ENCODE peak calls at places on chromosomes 5 and 9, in four cellular contexts. One of them, this sample, is unnamed.

GRCh38 chr9:114282507-114282906 is 40.4 kb upstream of the ORM1 start:
- DNase-seq in activated CD8-positive, alpha-beta memory T cell treated with anti-CD3 and anti-CD28 coated beads for 24 hours: no peak
- DNase-seq in Panc1: no peak
- DNase-seq in caudate nucleus: no peak
- DNase-seq in this sample: no peak

GRCh38 chr9:18202924-18203323 is 271.0 kb upstream of the ADAMTSL1 start:
- DNase-seq in activated CD8-positive, alpha-beta memory T cell treated with anti-CD3 and anti-CD28 coated beads for 24 hours: no peak
- DNase-seq in Panc1: no peak
- DNase-seq in caudate nucleus: no peak
- DNase-seq in this sample: no peak

GRCh38 chr9:4034404-4034803 is 265.5 kb downstream of the GLIS3 start:
- DNase-seq in activated CD8-positive, alpha-beta memory T cell treated with anti-CD3 and anti-CD28 coated beads for 24 hours: no peak
- DNase-seq in Panc1: no peak
- DNase-seq in caudate nucleus: no peak
- DNase-seq in this sample: no peak

GRCh38 chr5:81825237-81825636 is 74.3 kb upstream of the SSBP2 start:
- DNase-seq in activated CD8-positive, alpha-beta memory T cell treated with anti-CD3 and anti-CD28 coated beads for 24 hours: no peak
- DNase-seq in Panc1: no peak
- DNase-seq in caudate nucleus: no peak
- DNase-seq in this sample: no peak

GRCh38 chr9:16715404-16715803 is 155.1 kb downstream of the BNC2 start:
- DNase-seq in activated CD8-positive, alpha-beta memory T cell treated with anti-CD3 and anti-CD28 coated beads for 24 hours: no peak
- DNase-seq in Panc1: no peak
- DNase-seq in caudate nucleus: no peak
- DNase-seq in this sample: no peak

GRCh38 chr9:88571417-88571816 is 36.4 kb downstream of the NXNL2 start:
- DNase-seq in activated CD8-positive, alpha-beta memory T cell treated with anti-CD3 and anti-CD28 coated beads for 24 hours: no peak
- DNase-seq in Panc1: no peak
- DNase-seq in caudate nucleus: no peak
- DNase-seq in this sample: no peak

GRCh38 chr5:9239071-9239470 is 306.8 kb downstream of the SEMA5A start:
- DNase-seq in activated CD8-positive, alpha-beta memory T cell treated with anti-CD3 and anti-CD28 coated beads for 24 hours: no peak
- DNase-seq in Panc1: no peak
- DNase-seq in caudate nucleus: no peak
- DNase-seq in this sample: no peak

GRCh38 chr5:140795259-140795641 is 598 bp downstream of the PCDHA2 start:
- DNase-seq in activated CD8-positive, alpha-beta memory T cell treated with anti-CD3 and anti-CD28 coated beads for 24 hours: no peak
- DNase-seq in Panc1: no peak
- DNase-seq in caudate nucleus: no peak
- DNase-seq in this sample: no peak

GRCh38 chr9:77257275-77257674 is 79.9 kb downstream of the VPS13A start:
- DNase-seq in activated CD8-positive, alpha-beta memory T cell treated with anti-CD3 and anti-CD28 coated beads for 24 hours: no peak
- DNase-seq in Panc1: no peak
- DNase-seq in caudate nucleus: no peak
- DNase-seq in this sample: no peak

GRCh38 chr9:134455951-134456739 is 129.9 kb downstream of the RXRA start:
- DNase-seq in activated CD8-positive, alpha-beta memory T cell treated with anti-CD3 and anti-CD28 coated beads for 24 hours: peak; percentile 86
- DNase-seq in Panc1: no peak
- DNase-seq in caudate nucleus: no peak
- DNase-seq in this sample: peak; percentile 80

GRCh38 chr5:133249593-133249992 is 197.8 kb downstream of the HSPA4 start:
- DNase-seq in activated CD8-positive, alpha-beta memory T cell treated with anti-CD3 and anti-CD28 coated beads for 24 hours: no peak
- DNase-seq in Panc1: no peak
- DNase-seq in caudate nucleus: no peak
- DNase-seq in this sample: no peak

GRCh38 chr5:138837160-138837559 is 38.0 kb downstream of the LRRTM2 start:
- DNase-seq in activated CD8-positive, alpha-beta memory T cell treated with anti-CD3 and anti-CD28 coated beads for 24 hours: no peak
- DNase-seq in Panc1: no peak
- DNase-seq in caudate nucleus: no peak
- DNase-seq in this sample: no peak

GRCh38 chr5:94830520-94830919 is 212.1 kb downstream of the SLF1 start:
- DNase-seq in activated CD8-positive, alpha-beta memory T cell treated with anti-CD3 and anti-CD28 coated beads for 24 hours: no peak
- DNase-seq in Panc1: no peak
- DNase-seq in caudate nucleus: no peak
- DNase-seq in this sample: no peak

GRCh38 chr5:79621056-79621455 is 8.8 kb downstream of the TENT2 start:
- DNase-seq in activated CD8-positive, alpha-beta memory T cell treated with anti-CD3 and anti-CD28 coated beads for 24 hours: no peak
- DNase-seq in Panc1: peak; percentile 52
- DNase-seq in caudate nucleus: no peak
- DNase-seq in this sample: no peak

GRCh38 chr5:53419247-53419646 is 61.2 kb upstream of the FST start:
- DNase-seq in activated CD8-positive, alpha-beta memory T cell treated with anti-CD3 and anti-CD28 coated beads for 24 hours: no peak
- DNase-seq in Panc1: no peak
- DNase-seq in caudate nucleus: no peak
- DNase-seq in this sample: no peak

GRCh38 chr5:53023969-53024368 is 34.8 kb downstream of the ITGA2 start:
- DNase-seq in activated CD8-positive, alpha-beta memory T cell treated with anti-CD3 and anti-CD28 coated beads for 24 hours: no peak
- DNase-seq in Panc1: no peak
- DNase-seq in caudate nucleus: no peak
- DNase-seq in this sample: no peak

GRCh38 chr5:140594169-140594568 is 29.5 kb downstream of the SLC35A4 start:
- DNase-seq in activated CD8-positive, alpha-beta memory T cell treated with anti-CD3 and anti-CD28 coated beads for 24 hours: no peak
- DNase-seq in Panc1: no peak
- DNase-seq in caudate nucleus: no peak
- DNase-seq in this sample: no peak

GRCh38 chr9:76216161-76216649 is 178.0 kb downstream of the RFK start:
- DNase-seq in activated CD8-positive, alpha-beta memory T cell treated with anti-CD3 and anti-CD28 coated beads for 24 hours: no peak
- DNase-seq in Panc1: no peak
- DNase-seq in caudate nucleus: no peak
- DNase-seq in this sample: no peak

GRCh38 chr9:99259231-99259918 is 37.3 kb downstream of the SEC61B start:
- DNase-seq in activated CD8-positive, alpha-beta memory T cell treated with anti-CD3 and anti-CD28 coated beads for 24 hours: peak; percentile 67
- DNase-seq in Panc1: no peak
- DNase-seq in caudate nucleus: peak; percentile 66
- DNase-seq in this sample: peak; percentile 16

GRCh38 chr5:60417500-60418181 is 282.3 kb downstream of the DEPDC1B start:
- DNase-seq in activated CD8-positive, alpha-beta memory T cell treated with anti-CD3 and anti-CD28 coated beads for 24 hours: no peak
- DNase-seq in Panc1: no peak
- DNase-seq in caudate nucleus: no peak
- DNase-seq in this sample: no peak

GRCh38 chr9:101458955-101459631 is 23.5 kb upstream of the ALDOB start:
- DNase-seq in activated CD8-positive, alpha-beta memory T cell treated with anti-CD3 and anti-CD28 coated beads for 24 hours: no peak
- DNase-seq in Panc1: peak; percentile 55
- DNase-seq in caudate nucleus: no peak
- DNase-seq in this sample: peak; percentile 35

GRCh38 chr5:77211691-77212047 is 1.2 kb downstream of the PDE8B start:
- DNase-seq in activated CD8-positive, alpha-beta memory T cell treated with anti-CD3 and anti-CD28 coated beads for 24 hours: no peak
- DNase-seq in Panc1: no peak
- DNase-seq in caudate nucleus: no peak
- DNase-seq in this sample: no peak

GRCh38 chr5:9582406-9582805 is 36.5 kb upstream of the SEMA5A start:
- DNase-seq in activated CD8-positive, alpha-beta memory T cell treated with anti-CD3 and anti-CD28 coated beads for 24 hours: no peak
- DNase-seq in Panc1: no peak
- DNase-seq in caudate nucleus: no peak
- DNase-seq in this sample: no peak

GRCh38 chr5:10701567-10702039 is 59.4 kb downstream of the DAP start:
- DNase-seq in activated CD8-positive, alpha-beta memory T cell treated with anti-CD3 and anti-CD28 coated beads for 24 hours: no peak
- DNase-seq in Panc1: no peak
- DNase-seq in caudate nucleus: no peak
- DNase-seq in this sample: no peak

GRCh38 chr5:124919076-124919475 is 172.6 kb upstream of the ZNF608 start:
- DNase-seq in activated CD8-positive, alpha-beta memory T cell treated with anti-CD3 and anti-CD28 coated beads for 24 hours: no peak
- DNase-seq in Panc1: no peak
- DNase-seq in caudate nucleus: no peak
- DNase-seq in this sample: no peak

GRCh38 chr9:98120476-98120875 is 1.5 kb upstream of the TRIM14 start:
- DNase-seq in activated CD8-positive, alpha-beta memory T cell treated with anti-CD3 and anti-CD28 coated beads for 24 hours: no peak
- DNase-seq in Panc1: no peak
- DNase-seq in caudate nucleus: no peak
- DNase-seq in this sample: no peak

GRCh38 chr9:81871695-81872094 is 56.5 kb upstream of the SPATA31D4 start:
- DNase-seq in activated CD8-positive, alpha-beta memory T cell treated with anti-CD3 and anti-CD28 coated beads for 24 hours: no peak
- DNase-seq in Panc1: no peak
- DNase-seq in caudate nucleus: no peak
- DNase-seq in this sample: no peak

GRCh38 chr9:38413283-38413682 is 11.0 kb downstream of the IGFBPL1 start:
- DNase-seq in activated CD8-positive, alpha-beta memory T cell treated with anti-CD3 and anti-CD28 coated beads for 24 hours: no peak
- DNase-seq in Panc1: no peak
- DNase-seq in caudate nucleus: no peak
- DNase-seq in this sample: no peak

GRCh38 chr5:156981481-156981880 is 18.5 kb upstream of the TIMD4 start:
- DNase-seq in activated CD8-positive, alpha-beta memory T cell treated with anti-CD3 and anti-CD28 coated beads for 24 hours: no peak
- DNase-seq in Panc1: no peak
- DNase-seq in caudate nucleus: no peak
- DNase-seq in this sample: no peak

GRCh38 chr9:70566066-70566465 is 151.6 kb upstream of the KLF9 start:
- DNase-seq in activated CD8-positive, alpha-beta memory T cell treated with anti-CD3 and anti-CD28 coated beads for 24 hours: no peak
- DNase-seq in Panc1: no peak
- DNase-seq in caudate nucleus: no peak
- DNase-seq in this sample: no peak

GRCh38 chr5:133995903-133996563 is 8.7 kb downstream of the VDAC1 start:
- DNase-seq in activated CD8-positive, alpha-beta memory T cell treated with anti-CD3 and anti-CD28 coated beads for 24 hours: no peak
- DNase-seq in Panc1: no peak
- DNase-seq in caudate nucleus: no peak
- DNase-seq in this sample: no peak

GRCh38 chr5:116747881-116748280 is 173.3 kb upstream of the SEMA6A start:
- DNase-seq in activated CD8-positive, alpha-beta memory T cell treated with anti-CD3 and anti-CD28 coated beads for 24 hours: no peak
- DNase-seq in Panc1: no peak
- DNase-seq in caudate nucleus: no peak
- DNase-seq in this sample: no peak

GRCh38 chr5:58871648-58872242 is 288.9 kb downstream of the RAB3C start:
- DNase-seq in activated CD8-positive, alpha-beta memory T cell treated with anti-CD3 and anti-CD28 coated beads for 24 hours: no peak
- DNase-seq in Panc1: no peak
- DNase-seq in caudate nucleus: no peak
- DNase-seq in this sample: peak; percentile 16

GRCh38 chr9:94213513-94214124 is 45.5 kb upstream of the ZNF169 start:
- DNase-seq in activated CD8-positive, alpha-beta memory T cell treated with anti-CD3 and anti-CD28 coated beads for 24 hours: peak; percentile 85
- DNase-seq in Panc1: peak; percentile 52
- DNase-seq in caudate nucleus: peak; percentile 7
- DNase-seq in this sample: peak; percentile 64

GRCh38 chr5:142970440-142970788 is 200.2 kb downstream of the ARHGAP26 start:
- DNase-seq in activated CD8-positive, alpha-beta memory T cell treated with anti-CD3 and anti-CD28 coated beads for 24 hours: no peak
- DNase-seq in Panc1: no peak
- DNase-seq in caudate nucleus: no peak
- DNase-seq in this sample: no peak

GRCh38 chr9:133754187-133754586 is 16.0 kb upstream of the SARDH start:
- DNase-seq in activated CD8-positive, alpha-beta memory T cell treated with anti-CD3 and anti-CD28 coated beads for 24 hours: peak; percentile 26
- DNase-seq in Panc1: no peak
- DNase-seq in caudate nucleus: no peak
- DNase-seq in this sample: no peak

This sample was measured in central memory CD4-positive, alpha-beta T cell.